ENCODE peak calls at places on chromosomes 4 and X, in five cellular contexts. One of them, this sample, is unnamed.

GRCh38 chr4:148016063-148016637 is 284.3 kb downstream of the ARHGAP10 start:
- DNase-seq in A549: no peak
- DNase-seq in SK-N-SH: no peak
- DNase-seq in HepG2: no peak
- DNase-seq in H1: no peak
- DNase-seq in this sample: no peak

GRCh38 chrX:1248381-1249061 is 20.1 kb upstream of the CSF2RA start:
- DNase-seq in A549: no peak
- DNase-seq in SK-N-SH: no peak
- DNase-seq in HepG2: peak; percentile 7
- DNase-seq in H1: no peak
- DNase-seq in this sample: no peak

GRCh38 chrX:7159132-7159861 is 11.3 kb upstream of the PUDP start:
- DNase-seq in A549: no peak
- DNase-seq in SK-N-SH: no peak
- DNase-seq in HepG2: no peak
- DNase-seq in H1: no peak
- DNase-seq in this sample: no peak

GRCh38 chrX:74523870-74524735 is 90.3 kb downstream of the RLIM start:
- DNase-seq in A549: no peak
- DNase-seq in SK-N-SH: no peak
- DNase-seq in HepG2: no peak
- DNase-seq in H1: no peak
- DNase-seq in this sample: no peak

GRCh38 chrX:46967547-46967946 is 55.3 kb downstream of the JADE3 start:
- DNase-seq in A549: no peak
- DNase-seq in SK-N-SH: no peak
- DNase-seq in HepG2: no peak
- DNase-seq in H1: no peak
- DNase-seq in this sample: peak; percentile 56

GRCh38 chrX:17812763-17813162 is 48.3 kb downstream of the RAI2 start:
- DNase-seq in A549: no peak
- DNase-seq in SK-N-SH: peak; percentile 38
- DNase-seq in HepG2: no peak
- DNase-seq in H1: no peak
- DNase-seq in this sample: no peak

GRCh38 chr4:3516836-3517730 is 15.1 kb downstream of the LRPAP1 start:
- DNase-seq in A549: no peak
- DNase-seq in SK-N-SH: no peak
- DNase-seq in HepG2: no peak
- DNase-seq in H1: no peak
- DNase-seq in this sample: no peak

GRCh38 chr4:150583287-150584197 is 1.6 kb downstream of the MAB21L2 start:
- DNase-seq in A549: no peak
- DNase-seq in SK-N-SH: peak; percentile 59
- DNase-seq in HepG2: no peak
- DNase-seq in H1: no peak
- DNase-seq in this sample: no peak

GRCh38 chrX:16828126-16828908 is 41.8 kb downstream of the RBBP7 start:
- DNase-seq in A549: no peak
- DNase-seq in SK-N-SH: no peak
- DNase-seq in HepG2: no peak
- DNase-seq in H1: no peak
- DNase-seq in this sample: no peak

GRCh38 chrX:23959781-23960180 is 52.0 kb downstream of the CXorf58 start:
- DNase-seq in A549: no peak
- DNase-seq in SK-N-SH: no peak
- DNase-seq in HepG2: no peak
- DNase-seq in H1: no peak
- DNase-seq in this sample: no peak

GRCh38 chr4:142036795-142037583 is 400.6 kb downstream of the IL15 start:
- DNase-seq in A549: no peak
- DNase-seq in SK-N-SH: no peak
- DNase-seq in HepG2: no peak
- DNase-seq in H1: no peak
- DNase-seq in this sample: no peak

GRCh38 chr4:79498282-79498681 is 90.3 kb upstream of the GK2 start:
- DNase-seq in A549: no peak
- DNase-seq in SK-N-SH: no peak
- DNase-seq in HepG2: peak; percentile 17
- DNase-seq in H1: no peak
- DNase-seq in this sample: no peak

GRCh38 chr4:110484767-110485166 is 8.8 kb downstream of the ENPEP start:
- DNase-seq in A549: no peak
- DNase-seq in SK-N-SH: no peak
- DNase-seq in HepG2: no peak
- DNase-seq in H1: no peak
- DNase-seq in this sample: no peak

GRCh38 chr4:114026447-114026846 is 47.0 kb upstream of the ARSJ start:
- DNase-seq in A549: no peak
- DNase-seq in SK-N-SH: no peak
- DNase-seq in HepG2: no peak
- DNase-seq in H1: no peak
- DNase-seq in this sample: no peak

GRCh38 chr4:176547005-176547404 is 227.2 kb downstream of the SPCS3 start:
- DNase-seq in A549: no peak
- DNase-seq in SK-N-SH: no peak
- DNase-seq in HepG2: no peak
- DNase-seq in H1: no peak
- DNase-seq in this sample: no peak

GRCh38 chr4:176545886-176546285 is 226.1 kb downstream of the SPCS3 start:
- DNase-seq in A549: no peak
- DNase-seq in SK-N-SH: no peak
- DNase-seq in HepG2: no peak
- DNase-seq in H1: no peak
- DNase-seq in this sample: no peak

GRCh38 chr4:176548571-176548970 is 228.8 kb downstream of the SPCS3 start:
- DNase-seq in A549: no peak
- DNase-seq in SK-N-SH: no peak
- DNase-seq in HepG2: no peak
- DNase-seq in H1: no peak
- DNase-seq in this sample: no peak

GRCh38 chr4:176549161-176549865 is 229.5 kb downstream of the SPCS3 start:
- DNase-seq in A549: no peak
- DNase-seq in SK-N-SH: no peak
- DNase-seq in HepG2: no peak
- DNase-seq in H1: no peak
- DNase-seq in this sample: no peak
- TF ChIP-seq CHD2 in A549: no peak
- TF ChIP-seq CHD2 in SK-N-SH: no peak
- TF ChIP-seq CHD2 in HepG2: no peak
- TF ChIP-seq CHD2 in H1: no peak
- TF ChIP-seq CHD2 in this sample: no peak

DNA sequence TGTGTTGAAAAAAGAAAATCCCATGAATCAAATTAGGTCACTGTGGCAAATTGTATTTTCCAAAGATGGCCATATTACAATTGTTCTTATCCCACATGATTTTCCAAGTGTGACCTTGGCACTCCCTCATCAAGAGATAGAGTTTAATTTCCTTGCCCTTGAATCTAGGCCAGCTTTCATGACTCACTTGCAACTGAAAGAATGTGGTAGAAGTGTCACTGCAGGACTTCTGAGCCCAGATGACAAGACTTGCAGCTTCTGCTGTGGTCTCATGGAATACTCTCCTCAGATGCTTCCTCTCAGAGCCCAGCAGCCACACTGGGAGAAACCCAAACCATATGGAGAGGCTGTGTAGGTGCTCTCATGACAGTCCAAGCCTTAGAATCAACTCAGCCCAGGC is 139.0 kb downstream of the ADAMTS3 start:
- DNase-seq in A549: no peak
- DNase-seq in SK-N-SH: no peak
- DNase-seq in HepG2: no peak
- DNase-seq in H1: no peak
- DNase-seq in this sample: no peak
- TF ChIP-seq USF2 in A549: no peak
- TF ChIP-seq USF2 in SK-N-SH: no peak
- TF ChIP-seq USF2 in HepG2: no peak
- TF ChIP-seq USF2 in H1: no peak
- TF ChIP-seq USF2 in this sample: no peak

GRCh38 chr4:105622269-105622668 is 69.8 kb downstream of the ARHGEF38 start:
- DNase-seq in A549: no peak
- DNase-seq in SK-N-SH: no peak
- DNase-seq in HepG2: no peak
- DNase-seq in H1: no peak
- DNase-seq in this sample: no peak

GRCh38 chr4:105620640-105621323 is 68.4 kb downstream of the ARHGEF38 start:
- DNase-seq in A549: peak; percentile 2
- DNase-seq in SK-N-SH: no peak
- DNase-seq in HepG2: no peak
- DNase-seq in H1: no peak
- DNase-seq in this sample: no peak

GRCh38 chr4:105623099-105623498 is 70.7 kb downstream of the ARHGEF38 start:
- DNase-seq in A549: no peak
- DNase-seq in SK-N-SH: no peak
- DNase-seq in HepG2: no peak
- DNase-seq in H1: no peak
- DNase-seq in this sample: no peak

GRCh38 chr4:105624530-105624929 is 72.1 kb downstream of the ARHGEF38 start:
- DNase-seq in A549: no peak
- DNase-seq in SK-N-SH: no peak
- DNase-seq in HepG2: no peak
- DNase-seq in H1: no peak
- DNase-seq in this sample: no peak

GRCh38 chr4:105619193-105619931 is 66.9 kb downstream of the ARHGEF38 start:
- DNase-seq in A549: no peak
- DNase-seq in SK-N-SH: peak; percentile 30
- DNase-seq in HepG2: no peak
- DNase-seq in H1: no peak
- DNase-seq in this sample: no peak
- TF ChIP-seq CHD2 in A549: no peak
- TF ChIP-seq CHD2 in SK-N-SH: no peak
- TF ChIP-seq CHD2 in HepG2: no peak
- TF ChIP-seq CHD2 in H1: no peak
- TF ChIP-seq CHD2 in this sample: no peak

DNA sequence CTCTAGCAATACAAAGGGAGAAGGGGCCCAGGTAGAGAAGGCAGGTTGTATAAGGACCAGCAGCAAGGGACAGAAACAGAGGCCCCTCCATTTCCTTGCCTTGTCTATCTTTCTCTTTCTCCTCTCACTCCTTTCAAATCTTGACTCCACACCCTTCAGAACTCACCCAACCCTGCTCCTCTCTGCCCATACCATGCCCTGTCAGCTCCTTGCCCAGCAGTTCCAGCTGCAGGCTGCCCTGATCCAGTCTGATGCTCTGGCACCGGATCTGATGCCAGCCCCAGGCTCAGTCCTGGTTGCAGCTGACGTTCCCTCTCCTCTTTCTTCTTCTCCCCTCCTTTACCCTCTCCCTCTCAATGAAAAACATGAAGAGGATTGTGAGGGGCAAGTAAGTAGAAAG is 291.2 kb downstream of the FBXW7 start:
- DNase-seq in A549: no peak
- DNase-seq in SK-N-SH: no peak
- DNase-seq in HepG2: no peak
- DNase-seq in H1: no peak
- DNase-seq in this sample: no peak
- TF ChIP-seq USF2 in A549: no peak
- TF ChIP-seq USF2 in SK-N-SH: no peak
- TF ChIP-seq USF2 in HepG2: no peak
- TF ChIP-seq USF2 in H1: no peak
- TF ChIP-seq USF2 in this sample: no peak

GRCh38 chr4:1780435-1780834 is 12.7 kb upstream of the FGFR3 start:
- DNase-seq in A549: no peak
- DNase-seq in SK-N-SH: no peak
- DNase-seq in HepG2: no peak
- DNase-seq in H1: no peak
- DNase-seq in this sample: no peak

GRCh38 chr4:1776521-1777161 is 16.5 kb upstream of the FGFR3 start:
- DNase-seq in A549: no peak
- DNase-seq in SK-N-SH: no peak
- DNase-seq in HepG2: peak; percentile 74
- DNase-seq in H1: no peak
- DNase-seq in this sample: no peak

GRCh38 chr4:1777822-1778641 is 15.1 kb upstream of the FGFR3 start:
- DNase-seq in A549: peak; percentile 49
- DNase-seq in SK-N-SH: no peak
- DNase-seq in HepG2: peak; percentile 81
- DNase-seq in H1: peak; percentile 56
- DNase-seq in this sample: no peak

GRCh38 chr4:1778642-1779392 is 14.3 kb upstream of the FGFR3 start:
- DNase-seq in A549: no peak
- DNase-seq in SK-N-SH: no peak
- DNase-seq in HepG2: no peak
- DNase-seq in H1: no peak
- DNase-seq in this sample: no peak

DNA sequence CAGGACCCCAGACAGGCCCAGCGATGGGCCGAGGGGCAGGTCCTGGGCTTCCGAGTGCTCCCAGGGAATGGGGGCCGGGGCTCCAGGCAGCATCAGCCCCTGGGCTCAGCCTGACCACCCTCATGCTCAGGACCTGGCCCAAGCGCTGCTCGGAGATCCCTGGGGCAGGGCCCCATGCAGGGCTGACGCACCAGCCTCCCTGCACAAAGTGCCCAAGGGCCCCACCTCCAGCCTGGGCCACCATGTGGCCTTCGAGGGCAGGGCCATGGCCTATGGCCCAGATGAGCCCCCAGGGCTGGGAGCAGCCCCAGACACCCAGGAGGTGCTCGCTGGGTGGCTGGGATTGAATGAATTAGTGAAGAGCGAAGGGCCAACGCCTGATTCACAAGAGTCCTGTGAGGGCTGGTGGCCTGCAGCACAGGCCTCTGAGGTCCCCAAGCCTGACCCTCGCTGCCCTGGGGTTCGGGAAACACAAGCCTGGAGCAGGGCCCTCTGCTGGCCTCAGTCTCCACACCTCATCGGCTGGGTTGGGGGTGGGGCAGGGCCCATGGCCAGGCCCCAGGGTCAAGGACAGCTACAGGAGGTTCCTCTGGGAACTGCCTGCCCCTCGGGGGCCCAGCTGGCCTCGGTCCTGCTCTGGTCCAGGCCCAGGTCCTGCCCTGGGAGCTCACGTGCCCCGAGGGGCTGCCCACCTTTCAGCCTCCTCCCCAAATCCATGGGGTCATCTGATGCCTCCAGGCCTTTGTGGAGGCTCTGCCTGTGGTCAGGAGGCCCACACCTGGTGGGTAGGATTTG is 13.3 kb upstream of the FGFR3 start:
- DNase-seq in A549: no peak
- DNase-seq in SK-N-SH: no peak
- DNase-seq in HepG2: peak; percentile 63
- DNase-seq in H1: no peak
- DNase-seq in this sample: no peak
- TF ChIP-seq CHD2 in A549: no peak
- TF ChIP-seq CHD2 in SK-N-SH: no peak
- TF ChIP-seq CHD2 in HepG2: peak; percentile 44
- TF ChIP-seq CHD2 in H1: no peak
- TF ChIP-seq CHD2 in this sample: no peak

This sample was measured in GM12878.